ENCODE peak calls at places on chromosomes 16 and 17, in four cellular contexts. One of them, this sample, is unnamed.

GRCh38 chr17:72901098-72901497 is 191.4 kb downstream of the SLC39A11 start:
- DNase-seq in sigmoid colon: no peak
- DNase-seq in GM12878: no peak
- DNase-seq in HL-60: no peak
- DNase-seq in this sample: no peak

GRCh38 chr17:3963214-3964201 is 729 bp downstream of the ATP2A3 start:
- DNase-seq in HL-60: no peak
- DNase-seq in sigmoid colon: no peak
- DNase-seq in GM12878: no peak
- DNase-seq in this sample: no peak

GRCh38 chr16:11439216-11439615 is 94.0 kb downstream of the RMI2 start:
- DNase-seq in GM12878: no peak
- DNase-seq in sigmoid colon: no peak
- DNase-seq in HL-60: no peak
- DNase-seq in this sample: no peak

GRCh38 chr17:34826332-34826731 is 134.9 kb downstream of the CCT6B start:
- DNase-seq in sigmoid colon: no peak
- DNase-seq in HL-60: no peak
- DNase-seq in GM12878: no peak
- DNase-seq in this sample: no peak

GRCh38 chr17:7888184-7888920 is at the start of gene CHD3:
- DNase-seq in HL-60: no peak
- DNase-seq in sigmoid colon: no peak
- DNase-seq in GM12878: no peak
- DNase-seq in this sample: peak; percentile 87

GRCh38 chr16:6574146-6574545 is 758.5 kb upstream of the RBFOX1 start:
- DNase-seq in sigmoid colon: no peak
- DNase-seq in HL-60: no peak
- DNase-seq in GM12878: no peak
- DNase-seq in this sample: no peak

GRCh38 chr17:17186551-17187505 is 19.3 kb downstream of the PLD6 start:
- DNase-seq in GM12878: no peak
- DNase-seq in HL-60: no peak
- DNase-seq in sigmoid colon: no peak
- DNase-seq in this sample: no peak

GRCh38 chr17:30336369-30337171 is 2.7 kb upstream of the TMIGD1 start:
- DNase-seq in HL-60: peak; percentile 58
- DNase-seq in GM12878: no peak
- DNase-seq in sigmoid colon: no peak
- DNase-seq in this sample: no peak

DNA sequence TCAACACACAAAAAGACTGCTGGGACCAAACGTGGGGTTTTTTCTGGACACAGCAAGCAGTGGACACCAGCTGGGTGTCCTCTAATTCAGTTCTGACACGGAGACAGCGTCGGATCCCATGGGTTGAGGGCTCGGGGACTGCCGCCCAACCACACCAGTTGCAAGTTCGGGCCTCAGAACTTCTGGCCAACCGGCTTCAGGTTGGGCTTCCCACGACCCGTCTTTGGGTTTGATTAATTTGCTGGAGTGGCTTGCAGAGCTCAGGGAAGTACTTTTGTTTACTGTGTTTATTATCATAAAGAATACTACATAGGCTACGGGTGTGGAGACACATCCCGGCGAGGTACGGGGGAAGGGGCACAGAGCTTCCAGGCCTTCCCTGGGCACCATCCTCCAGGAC is 97.8 kb downstream of the BANP start:
- DNase-seq in GM12878: no peak
- DNase-seq in sigmoid colon: no peak
- DNase-seq in HL-60: no peak
- DNase-seq in this sample: no peak
- H3K27me3 ChIP-seq in GM12878: no peaks in the 10 kb centered on the region
- H3K27me3 ChIP-seq in sigmoid colon: no peaks in the 10 kb centered on the region
- H3K27me3 ChIP-seq in HL-60: no peaks in the 10 kb centered on the region
- H3K27me3 ChIP-seq in this sample: no peaks in the 10 kb centered on the region

GRCh38 chr17:58343131-58343530 is 8.9 kb downstream of the SUPT4H1 start:
- DNase-seq in HL-60: no peak
- DNase-seq in GM12878: no peak
- DNase-seq in sigmoid colon: no peak
- DNase-seq in this sample: no peak

GRCh38 chr17:58341861-58342475 is 10.0 kb downstream of the SUPT4H1 start:
- DNase-seq in sigmoid colon: no peak
- DNase-seq in HL-60: no peak
- DNase-seq in GM12878: no peak
- DNase-seq in this sample: no peak

GRCh38 chr17:58344791-58345157 is 7.2 kb downstream of the SUPT4H1 start:
- DNase-seq in GM12878: peak; percentile 62
- DNase-seq in sigmoid colon: no peak
- DNase-seq in HL-60: no peak
- DNase-seq in this sample: no peak

GRCh38 chr17:58345500-58345899 is 6.5 kb downstream of the SUPT4H1 start:
- DNase-seq in HL-60: no peak
- DNase-seq in GM12878: no peak
- DNase-seq in sigmoid colon: no peak
- DNase-seq in this sample: no peak

GRCh38 chr17:58344047-58344790 is 7.8 kb downstream of the SUPT4H1 start:
- DNase-seq in HL-60: peak; percentile 77
- DNase-seq in sigmoid colon: no peak
- DNase-seq in GM12878: peak; percentile 98
- DNase-seq in this sample: no peak
- H3K4me3 ChIP-seq in HL-60: peak overlapping the region; percentile 16
- H3K4me3 ChIP-seq in sigmoid colon: no peak overlapping the region
- H3K4me3 ChIP-seq in GM12878: peak overlapping the region; percentile 81
- H3K4me3 ChIP-seq in this sample: no peak overlapping the region

DNA sequence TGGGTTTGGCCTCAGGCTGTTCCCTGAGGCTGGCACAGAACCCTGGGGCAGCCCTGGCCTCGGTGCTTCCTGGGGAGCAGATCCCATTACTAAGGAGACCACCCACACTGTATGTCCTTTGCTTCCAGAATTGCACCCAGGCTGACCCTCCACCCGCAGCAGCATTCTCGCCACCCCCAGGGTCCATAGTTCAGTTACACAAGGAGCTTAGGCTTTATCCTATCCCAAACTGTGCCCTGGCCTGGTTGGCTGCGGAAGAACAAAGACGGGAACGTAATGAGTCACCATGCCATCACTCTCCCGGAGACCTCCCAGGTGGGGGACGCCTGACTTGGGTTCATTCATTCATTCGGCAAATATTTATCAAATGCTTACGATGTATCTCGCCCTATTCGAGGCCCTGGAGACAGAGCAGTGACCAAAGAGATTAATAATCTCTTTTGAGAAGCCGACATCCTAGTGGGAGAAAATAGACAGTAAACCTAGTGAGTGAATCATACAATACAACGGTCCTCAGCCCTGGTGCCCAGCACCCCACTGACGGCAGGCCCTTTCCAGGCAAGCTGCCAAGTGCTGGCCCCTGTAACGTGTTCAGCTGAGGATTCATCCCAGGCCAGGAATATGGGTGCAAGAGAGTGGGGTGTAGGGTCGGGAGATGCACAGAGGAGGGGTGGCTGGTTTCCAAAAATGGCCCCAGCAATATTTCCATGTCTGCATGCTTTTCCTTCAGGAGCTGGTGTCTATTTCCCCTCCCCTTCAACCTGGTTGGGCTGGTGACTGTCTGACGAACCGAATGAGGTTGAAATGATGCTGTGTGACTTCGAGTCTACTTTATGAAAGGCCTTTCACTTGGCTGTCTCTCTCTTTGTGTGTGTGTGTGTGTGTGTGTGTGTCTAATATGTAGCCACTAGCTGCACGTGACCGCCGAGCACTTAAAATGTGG is 134.2 kb downstream of the MGAT5B start:
- DNase-seq in sigmoid colon: no peak
- DNase-seq in HL-60: no peak
- DNase-seq in GM12878: no peak
- DNase-seq in this sample: no peak
- TF ChIP-seq POLR2AphosphoS5 in sigmoid colon: no peak
- TF ChIP-seq POLR2AphosphoS5 in HL-60: no peak
- TF ChIP-seq POLR2AphosphoS5 in GM12878: no peak
- TF ChIP-seq POLR2AphosphoS5 in this sample: no peak

GRCh38 chr17:48537316-48537715 is 6.5 kb upstream of the HOXB1 start:
- DNase-seq in HL-60: no peak
- DNase-seq in sigmoid colon: no peak
- DNase-seq in GM12878: no peak
- DNase-seq in this sample: no peak
- H3K27me3 ChIP-seq in HL-60: peaks cover 29% of the 10 kb centered on the region
- H3K27me3 ChIP-seq in sigmoid colon: no peaks in the 10 kb centered on the region
- H3K27me3 ChIP-seq in GM12878: no peaks in the 10 kb centered on the region
- H3K27me3 ChIP-seq in this sample: no peaks in the 10 kb centered on the region

GRCh38 chr17:14307560-14308024 is 6.7 kb downstream of the HS3ST3B1 start:
- DNase-seq in GM12878: no peak
- DNase-seq in HL-60: no peak
- DNase-seq in sigmoid colon: no peak
- DNase-seq in this sample: no peak
- H3K4me3 ChIP-seq in GM12878: no peak overlapping the region
- H3K4me3 ChIP-seq in HL-60: no peak overlapping the region
- H3K4me3 ChIP-seq in sigmoid colon: no peak overlapping the region
- H3K4me3 ChIP-seq in this sample: no peak overlapping the region

DNA sequence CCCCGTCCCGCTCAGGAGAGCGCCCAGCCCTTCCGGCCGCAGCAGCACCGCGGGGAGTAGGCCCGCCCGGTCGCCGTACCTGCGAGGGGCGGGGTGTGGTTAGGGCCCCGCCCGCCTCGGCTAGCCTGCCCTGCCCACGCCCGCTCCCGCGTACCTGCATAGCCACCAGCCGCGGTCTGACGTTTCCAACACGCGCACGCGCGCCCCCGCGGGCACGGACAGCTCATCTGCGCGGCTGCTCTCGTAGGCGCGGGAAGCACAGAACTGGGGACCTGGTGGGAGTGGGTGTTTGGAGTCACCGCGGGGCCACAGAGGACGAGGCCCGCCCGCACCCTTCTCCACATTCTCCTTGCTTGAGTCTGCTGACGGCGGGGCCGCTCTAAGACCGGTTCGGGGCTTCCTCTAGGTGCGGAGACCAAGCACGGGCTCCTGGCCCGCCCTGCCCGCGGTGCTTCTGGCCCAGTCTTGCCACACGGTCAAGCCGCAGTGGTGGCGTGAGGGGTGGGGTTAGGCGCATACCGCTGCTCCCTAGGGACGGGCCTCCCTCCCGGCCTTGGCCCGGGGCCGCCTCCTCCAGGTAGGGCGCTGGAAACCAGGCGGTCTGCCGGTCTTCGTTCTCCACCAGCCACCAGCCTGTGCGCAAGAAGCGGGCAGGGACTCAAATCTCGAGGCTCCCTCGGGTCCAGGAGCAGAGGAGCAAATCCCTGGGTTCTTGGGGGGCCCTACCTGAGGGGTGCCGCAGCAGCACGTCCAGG is 1.8 kb downstream of the NOXO1 start:
- DNase-seq in sigmoid colon: no peak
- DNase-seq in HL-60: no peak
- DNase-seq in GM12878: no peak
- DNase-seq in this sample: peak; percentile 75
- TF ChIP-seq POLR2AphosphoS5 in sigmoid colon: peak; percentile 38
- TF ChIP-seq POLR2AphosphoS5 in HL-60: no peak
- TF ChIP-seq POLR2AphosphoS5 in GM12878: no peak
- TF ChIP-seq POLR2AphosphoS5 in this sample: peak; percentile 26

This sample was measured in prostate gland.